ENCODE peak calls at places on chromosomes 6 and 20, in nine cellular contexts. Z is activated T-cell treated with anti-CD3 and anti-CD28 coated beads for 1 hour; Y is brain pericyte; O is GM18507; Q is NCI-H146; N is Daoy; A is activated CD4-positive, CD25-positive, alpha-beta regulatory T cell treated with anti-CD3 and anti-CD28 coated beads, Interleukin-2, amount 50 U/mL, for 16 hours; C is EL; W is amygdala. S is an unnamed sample.

GRCh38 chr6:111024661-111025060 is 42.8 kb downstream of the RPF2 start:
- DNase-seq in Z (no peak), Y (no peak), O (no peak), Q (no peak), N (no peak), A (no peak), C (no peak), W (no peak), S (no peak)

GRCh38 chr6:105894556-105894955 is 191.6 kb upstream of the PRDM1 start:
- DNase-seq in Z (no peak), Y (no peak), O (no peak), Q (no peak), N (no peak), A (no peak), C (no peak), W (no peak), S (no peak)

GRCh38 chr20:49541733-49542513 is 26.0 kb downstream of the PTGIS start:
- DNase-seq in Z (peak; percentile 29), Y (no peak), O (peak; percentile 50), Q (peak; percentile 72), N (peak; percentile 74), A (peak; percentile 46), C (peak; percentile 76), W (peak; percentile 1), S (peak; percentile 94)

GRCh38 chr6:14118444-14118843 is 872 bp downstream of the CD83 start:
- DNase-seq in Z (no peak), Y (no peak), O (no peak), Q (no peak), N (no peak), A (no peak), C (no peak), W (no peak), S (peak; percentile 45)

GRCh38 chr20:9660236-9660868 is 146.0 kb downstream of the LAMP5 start:
- DNase-seq in Z (no peak), Y (no peak), O (no peak), Q (no peak), N (peak; percentile 4), A (no peak), C (peak; percentile 12), W (no peak), S (no peak)

GRCh38 chr20:36932476-36933426 is 18.8 kb downstream of the SAMHD1 start:
- DNase-seq in Z (no peak), Y (no peak), O (no peak), Q (no peak), N (no peak), A (no peak), C (peak; percentile 67), W (no peak), S (no peak)

GRCh38 chr6:4125933-4126864 is 9.2 kb downstream of the ECI2 start:
- DNase-seq in Z (no peak), Y (no peak), O (no peak), Q (no peak), N (peak; percentile 80), A (no peak), C (peak; percentile 92), W (no peak), S (no peak)

GRCh38 chr6:105733556-105734162 is 330.8 kb upstream of the PREP start:
- DNase-seq in Z (no peak), Y (no peak), O (no peak), Q (peak; percentile 33), N (peak; percentile 18), A (no peak), C (peak; percentile 38), W (no peak), S (peak; percentile 71)

GRCh38 chr6:144294016-144294415 is 8.9 kb downstream of the UTRN start:
- DNase-seq in Z (no peak), Y (no peak), O (no peak), Q (no peak), N (peak; percentile 50), A (no peak), C (peak; percentile 90), W (no peak), S (no peak)

GRCh38 chr6:41222513-41222912 is 5.6 kb upstream of the TREML4 start:
- DNase-seq in Z (no peak), Y (no peak), O (no peak), Q (no peak), N (no peak), A (no peak), C (no peak), W (no peak), S (no peak)

GRCh38 chr6:138115877-138116660 is 8.8 kb upstream of the PERP start:
- DNase-seq in Z (peak; percentile 17), Y (peak; percentile 33), O (peak; percentile 44), Q (peak; percentile 88), N (peak; percentile 64), A (peak; percentile 13), C (peak; percentile 64), W (peak; percentile 18), S (peak; percentile 82)

GRCh38 chr6:166989427-166990034 is 9.7 kb upstream of the CEP43 start:
- DNase-seq in Z (peak; percentile 38), Y (no peak), O (no peak), Q (no peak), N (peak; percentile 2), A (peak; percentile 30), C (peak; percentile 23), W (no peak), S (no peak)

GRCh38 chr6:13769655-13770053 is 44.7 kb downstream of the MCUR1 start:
- DNase-seq in Z (peak; percentile 9), Y (no peak), O (no peak), Q (no peak), N (no peak), A (no peak), C (no peak), W (no peak), S (no peak)

GRCh38 chr20:39943336-39943735 is 745.7 kb downstream of the MAFB start:
- DNase-seq in Z (no peak), Y (no peak), O (no peak), Q (no peak), N (no peak), A (no peak), C (no peak), W (no peak), S (no peak)

GRCh38 chr20:23049201-23049932 is at the start of gene THBD:
- DNase-seq in Z (no peak), Y (no peak), O (no peak), Q (peak; percentile 54), N (peak; percentile 65), A (no peak), C (peak; percentile 52), W (no peak), S (no peak)

GRCh38 chr6:2529217-2529719 is 221.5 kb downstream of the MYLK4 start:
- DNase-seq in Z (no peak), Y (no peak), O (no peak), Q (no peak), N (peak; percentile 17), A (no peak), C (no peak), W (no peak), S (no peak)

GRCh38 chr20:38165089-38165965 is at the start of gene TGM2:
- DNase-seq in Z (peak; percentile 3), Y (no peak), O (peak; percentile 71), Q (peak; percentile 77), N (peak; percentile 87), A (no peak), C (peak; percentile 77), W (peak; percentile 43), S (peak; percentile 90)

GRCh38 chr20:62790075-62790474 is 6.2 kb upstream of the MRGBP start:
- DNase-seq in Z (no peak), Y (no peak), O (no peak), Q (no peak), N (no peak), A (no peak), C (no peak), W (no peak), S (no peak)

GRCh38 chr20:13563854-13564253 is 74.9 kb downstream of the TASP1 start:
- DNase-seq in Z (no peak), Y (no peak), O (no peak), Q (no peak), N (no peak), A (no peak), C (no peak), W (no peak), S (no peak)

GRCh38 chr6:158026901-158027589 is 45.4 kb downstream of the SYNJ2 start:
- DNase-seq in Z (peak; percentile 9), Y (no peak), O (no peak), Q (no peak), N (no peak), A (no peak), C (no peak), W (no peak), S (no peak)

GRCh38 chr20:63554361-63555278 is 661 bp downstream of the FNDC11 start:
- DNase-seq in Z (no peak), Y (no peak), O (no peak), Q (no peak), N (no peak), A (no peak), C (peak; percentile 41), W (no peak), S (no peak)

GRCh38 chr20:15789083-15789482 is 784.2 kb downstream of the KIF16B start:
- DNase-seq in Z (no peak), Y (no peak), O (no peak), Q (no peak), N (no peak), A (no peak), C (no peak), W (peak; percentile 25), S (no peak)

GRCh38 chr6:136921521-136921935 is 573 bp upstream of the SLC35D3 start:
- DNase-seq in Z (no peak), Y (no peak), O (no peak), Q (peak; percentile 82), N (peak; percentile 46), A (no peak), C (peak; percentile 30), W (no peak), S (no peak)

GRCh38 chr20:25284131-25284601 is 36.3 kb downstream of the PYGB start:
- DNase-seq in Z (no peak), Y (no peak), O (no peak), Q (no peak), N (no peak), A (no peak), C (no peak), W (no peak), S (no peak)

GRCh38 chr6:38113810-38114577 is 294.5 kb downstream of the ZFAND3 start:
- DNase-seq in Z (no peak), Y (no peak), O (no peak), Q (peak; percentile 93), N (no peak), A (no peak), C (no peak), W (no peak), S (peak; percentile 45)

GRCh38 chr6:132673376-132674094 is 14.6 kb upstream of the TAAR1 start:
- DNase-seq in Z (no peak), Y (no peak), O (no peak), Q (no peak), N (peak; percentile 48), A (no peak), C (no peak), W (no peak), S (no peak)

GRCh38 chr6:83758533-83758932 is 49.6 kb upstream of the SNAP91 start:
- DNase-seq in Z (no peak), Y (no peak), O (no peak), Q (no peak), N (no peak), A (no peak), C (peak; percentile 2), W (no peak), S (no peak)

GRCh38 chr20:19885981-19886665 is 128.1 kb downstream of the RIN2 start:
- DNase-seq in Z (no peak), Y (no peak), O (no peak), Q (peak; percentile 22), N (peak; percentile 41), A (no peak), C (peak; percentile 48), W (peak; percentile 54), S (peak; percentile 84)

GRCh38 chr6:83307849-83308248 is 114.7 kb downstream of the RWDD2A start:
- DNase-seq in Z (no peak), Y (no peak), O (no peak), Q (peak; percentile 0), N (no peak), A (no peak), C (no peak), W (no peak), S (no peak)

GRCh38 chr20:64065062-64065972 is 2.3 kb downstream of the TCEA2 start:
- DNase-seq in Z (no peak), Y (no peak), O (no peak), Q (peak; percentile 53), N (no peak), A (no peak), C (no peak), W (no peak), S (no peak)